ENCODE peak calls at places on chromosomes 11 and 22, in nine cellular contexts. I is stimulated activated CD4-positive, alpha-beta T cell treated with anti-CD3 and anti-CD28 coated beads, Interleukin-2, amount 100 ng/mL, for 48 hours; T is fibroblast of the conjunctiva; G is nucleus accumbens; C is DMS79; Q is endodermal cell; N is stimulated activated naive CD4-positive, alpha-beta T cell; F is WERI-Rb-1; E is activated T-cell treated with anti-CD3 and anti-CD28 coated beads, Interleukin-2, amount 50 U/mL, for 72 hours. L is an unnamed sample.

GRCh38 chr11:70091651-70092050 is 13.5 kb downstream of the ANO1 start:
- DNase-seq in I (no peak), T (no peak), G (no peak), C (peak), Q (no peak), N (no peak), F (no peak), E (no peak), L (no peak)

GRCh38 chr11:656866-657265 is 19.8 kb downstream of the DRD4 start:
- DNase-seq in I (no peak), T (no peak), G (no peak), C (no peak), Q (no peak), N (no peak), F (no peak), E (no peak), L (no peak)

GRCh38 chr11:102306048-102306575 is 11.2 kb upstream of the BIRC3 start:
- DNase-seq in I (no peak), T (no peak), G (no peak), C (no peak), Q (no peak), N (no peak), F (no peak), E (no peak), L (no peak)

GRCh38 chr11:2165571-2165970 is 4.6 kb upstream of the INS start:
- DNase-seq in I (no peak), T (no peak), G (no peak), C (no peak), Q (no peak), N (no peak), F (no peak), E (no peak), L (no peak)

GRCh38 chr11:74677131-74677530 is 54.1 kb downstream of the CHRDL2 start:
- DNase-seq in I (no peak), T (no peak), G (no peak), C (no peak), Q (peak), N (no peak), F (no peak), E (no peak), L (no peak)

GRCh38 chr22:41517172-41518047 is 26.9 kb downstream of the POLR3H start:
- DNase-seq in I (peak), T (peak), G (peak), C (no peak), Q (peak), N (peak), F (peak), E (peak), L (peak)

GRCh38 chr11:134638796-134639540 is 226.9 kb upstream of the B3GAT1 start:
- DNase-seq in I (no peak), T (no peak), G (no peak), C (peak), Q (peak), N (no peak), F (no peak), E (no peak), L (no peak)

GRCh38 chr11:123055132-123055924 is 6.6 kb downstream of the HSPA8 start:
- DNase-seq in I (no peak), T (no peak), G (no peak), C (no peak), Q (peak), N (no peak), F (no peak), E (no peak), L (no peak)

GRCh38 chr11:76805206-76805913 is 22.2 kb downstream of the TSKU start:
- DNase-seq in I (peak), T (no peak), G (no peak), C (no peak), Q (no peak), N (peak), F (no peak), E (peak), L (no peak)

GRCh38 chr22:38830026-38830844 is 13.6 kb downstream of the NPTXR start:
- DNase-seq in I (no peak), T (no peak), G (no peak), C (no peak), Q (no peak), N (no peak), F (no peak), E (no peak), L (no peak)

GRCh38 chr22:43438666-43439347 is 27.0 kb downstream of the MPPED1 start:
- DNase-seq in I (no peak), T (no peak), G (no peak), C (no peak), Q (no peak), N (no peak), F (no peak), E (no peak), L (no peak)

GRCh38 chr11:61917043-61917356 is 366 bp downstream of the RAB3IL1 start:
- DNase-seq in I (no peak), T (no peak), G (no peak), C (no peak), Q (no peak), N (no peak), F (no peak), E (no peak), L (no peak)

GRCh38 chr11:62980133-62980760 is 4.5 kb downstream of the SLC22A6 start:
- DNase-seq in I (no peak), T (no peak), G (no peak), C (no peak), Q (peak), N (no peak), F (no peak), E (no peak), L (no peak)

GRCh38 chr11:102989379-102990047 is 34.0 kb upstream of the MMP13 start:
- DNase-seq in I (no peak), T (no peak), G (no peak), C (no peak), Q (no peak), N (no peak), F (no peak), E (no peak), L (no peak)

GRCh38 chr22:47561115-47561675 is 798.7 kb downstream of the TBC1D22A start:
- DNase-seq in I (no peak), T (no peak), G (no peak), C (no peak), Q (no peak), N (no peak), F (no peak), E (no peak), L (no peak)

GRCh38 chr11:18761741-18762140 is 29.9 kb downstream of the PTPN5 start:
- DNase-seq in I (no peak), T (no peak), G (no peak), C (no peak), Q (no peak), N (no peak), F (no peak), E (no peak), L (no peak)

GRCh38 chr11:22192289-22192641 is 620 bp upstream of the ANO5 start:
- DNase-seq in I (no peak), T (no peak), G (no peak), C (no peak), Q (peak), N (no peak), F (peak), E (no peak), L (no peak)

GRCh38 chr11:47412152-47412746 is 3.9 kb downstream of the SLC39A13 start:
- DNase-seq in I (peak), T (no peak), G (peak), C (no peak), Q (peak), N (peak), F (peak), E (peak), L (peak)

GRCh38 chr11:84720706-84721402 is 906.3 kb downstream of the DLG2 start:
- DNase-seq in I (no peak), T (no peak), G (peak), C (no peak), Q (peak), N (peak), F (peak), E (peak), L (no peak)

GRCh38 chr11:65378208-65378927 is 4.1 kb downstream of the SLC25A45 start:
- DNase-seq in I (no peak), T (no peak), G (no peak), C (no peak), Q (no peak), N (no peak), F (peak), E (no peak), L (no peak)

GRCh38 chr22:24106385-24107381 is 74.6 kb upstream of the SUSD2 start:
- DNase-seq in I (no peak), T (no peak), G (no peak), C (no peak), Q (no peak), N (peak), F (peak), E (peak), L (no peak)

GRCh38 chr22:35634981-35635540 is 13.2 kb upstream of the APOL6 start:
- DNase-seq in I (no peak), T (no peak), G (no peak), C (no peak), Q (no peak), N (no peak), F (peak), E (no peak), L (no peak)

GRCh38 chr11:43212279-43212678 is 99.5 kb upstream of the API5 start:
- DNase-seq in I (no peak), T (no peak), G (no peak), C (no peak), Q (peak), N (no peak), F (peak), E (no peak), L (no peak)

GRCh38 chr22:27588273-27588672 is 213.3 kb downstream of the MN1 start:
- DNase-seq in I (no peak), T (no peak), G (no peak), C (no peak), Q (no peak), N (no peak), F (no peak), E (no peak), L (no peak)

GRCh38 chr11:113540416-113541330 is 65.5 kb upstream of the DRD2 start:
- DNase-seq in I (no peak), T (no peak), G (no peak), C (no peak), Q (peak), N (no peak), F (no peak), E (no peak), L (no peak)

GRCh38 chr22:48885271-48885918 is 942.3 kb downstream of the BRD1 start:
- DNase-seq in I (no peak), T (no peak), G (no peak), C (no peak), Q (peak), N (no peak), F (no peak), E (no peak), L (no peak)